ENCODE peak calls at places on chromosomes 4 and X, in five cellular contexts. E, F, Z, O and M are unnamed samples.

GRCh38 chr4:93646225-93646930 is 182.2 kb upstream of the ATOH1 start:
- DNase-seq in E (no peak), F (no peak), Z (no peak), O (peak), M (no peak)

GRCh38 chr4:4440333-4441061 is 53.6 kb downstream of the NSG1 start:
- DNase-seq in E (no peak), F (no peak), Z (no peak), O (no peak), M (no peak)

GRCh38 chr4:20506827-20507226 is 193.4 kb upstream of the PACRGL start:
- DNase-seq in E (no peak), F (no peak), Z (no peak), O (peak), M (no peak)

GRCh38 chr4:99157478-99157935 is 13.4 kb upstream of the ADH4 start:
- DNase-seq in E (no peak), F (no peak), Z (no peak), O (no peak), M (no peak)

GRCh38 chr4:155077860-155078259 is 130.6 kb upstream of the NPY2R start:
- DNase-seq in E (no peak), F (no peak), Z (peak), O (no peak), M (no peak)

GRCh38 chr4:57342406-57342805 is 232.2 kb upstream of the IGFBP7 start:
- DNase-seq in E (no peak), F (peak), Z (no peak), O (peak), M (no peak)

GRCh38 chrX:137519459-137519858 is 46.5 kb upstream of the ZIC3 start:
- DNase-seq in E (no peak), F (no peak), Z (no peak), O (no peak), M (no peak)

GRCh38 chr4:153083447-153083921 is 120.8 kb upstream of the TRIM2 start:
- DNase-seq in E (peak), F (peak), Z (peak), O (peak), M (peak)

GRCh38 chr4:150305995-150306394 is 227.8 kb downstream of the DCLK2 start:
- DNase-seq in E (peak), F (no peak), Z (no peak), O (peak), M (no peak)

GRCh38 chrX:65697173-65697572 is 29.7 kb downstream of the MSN start:
- DNase-seq in E (peak), F (no peak), Z (no peak), O (no peak), M (no peak)

GRCh38 chr4:76589872-76590846 is 155.1 kb downstream of the SHROOM3 start:
- DNase-seq in E (no peak), F (peak), Z (peak), O (peak), M (no peak)

GRCh38 chr4:30429813-30430466 is 290.2 kb upstream of the PCDH7 start:
- DNase-seq in E (peak), F (no peak), Z (no peak), O (peak), M (no peak)

GRCh38 chr4:124396333-124396732 is 316.2 kb downstream of the ANKRD50 start:
- DNase-seq in E (no peak), F (no peak), Z (no peak), O (no peak), M (no peak)

GRCh38 chr4:80266267-80266901 is at the start of gene FGF5:
- DNase-seq in E (no peak), F (peak), Z (peak), O (peak), M (peak)
- TF ChIP-seq EZH2 in E (peak), F (no peak), Z (peak), O (no peak), M (no peak)

GRCh38 chr4:7285244-7286122 is 93.1 kb downstream of the SORCS2 start:
- DNase-seq in E (peak), F (no peak), Z (no peak), O (no peak), M (no peak)
- TF ChIP-seq EZH2 in E (no peak), F (no peak), Z (no peak), O (no peak), M (no peak)

DNA sequence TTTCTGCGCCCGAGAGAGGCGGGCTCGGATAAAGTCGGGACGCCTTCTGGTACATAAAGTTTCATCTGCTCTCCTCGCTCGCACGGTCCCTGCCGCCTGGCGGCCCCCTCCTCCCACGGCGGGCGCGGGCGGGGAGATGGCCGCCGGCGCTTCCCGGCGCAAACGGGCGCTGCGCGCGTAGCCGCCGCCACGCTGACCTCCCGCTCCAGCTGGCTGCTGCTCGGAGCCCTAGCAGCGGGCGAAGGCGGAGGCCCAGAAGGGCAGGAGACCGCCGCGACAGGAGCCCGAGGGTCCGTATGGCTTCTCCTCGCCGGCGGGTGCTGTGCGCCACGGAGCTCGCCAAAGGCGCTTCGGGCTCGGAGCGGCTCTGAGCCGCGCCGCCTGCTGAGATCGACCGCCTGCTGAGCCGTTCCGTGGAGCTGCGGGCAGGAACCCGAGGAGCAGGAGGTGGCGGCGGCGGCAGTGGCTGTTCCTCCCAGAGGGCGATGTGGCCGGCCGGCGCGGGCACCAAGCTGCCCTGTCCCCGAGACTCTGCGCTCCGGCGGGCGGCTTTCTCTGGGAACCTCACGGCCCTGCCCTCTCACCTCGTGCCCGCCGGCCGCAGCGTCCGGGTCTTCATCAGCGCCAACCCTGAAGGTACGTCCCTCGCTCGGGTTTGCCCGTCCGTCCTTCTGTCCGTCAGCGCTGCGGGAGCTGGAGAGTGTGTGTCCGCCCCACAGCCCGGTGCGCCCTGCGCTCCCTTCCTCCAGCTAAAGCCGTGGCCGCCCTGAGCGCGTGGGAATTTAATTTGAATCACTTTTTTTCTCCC is at the start of gene NWD2:
- DNase-seq in E (peak), F (no peak), Z (peak), O (no peak), M (no peak)
- TF ChIP-seq EZH2 in E (peak), F (no peak), Z (peak), O (no peak), M (no peak)

GRCh38 chr4:183823394-183823793 is 81.7 kb upstream of the STOX2 start:
- DNase-seq in E (no peak), F (peak), Z (peak), O (peak), M (no peak)
- TF ChIP-seq EZH2 in E (no peak), F (no peak), Z (no peak), O (no peak), M (no peak)

GRCh38 chr4:54109226-54110018 is 9.5 kb downstream of the GSX2 start:
- DNase-seq in E (no peak), F (no peak), Z (peak), O (no peak), M (no peak)

GRCh38 chr4:54104907-54105306 is 4.9 kb downstream of the GSX2 start:
- DNase-seq in E (no peak), F (no peak), Z (no peak), O (no peak), M (no peak)

GRCh38 chr4:54103190-54103574 is 3.2 kb downstream of the GSX2 start:
- DNase-seq in E (no peak), F (no peak), Z (peak), O (no peak), M (no peak)

GRCh38 chr4:54110019-54110416 is 10.1 kb downstream of the GSX2 start:
- DNase-seq in E (no peak), F (no peak), Z (peak), O (no peak), M (no peak)

GRCh38 chr4:54107951-54108740 is 8.2 kb downstream of the GSX2 start:
- DNase-seq in E (no peak), F (no peak), Z (peak), O (no peak), M (no peak)
- TF ChIP-seq EZH2 in E (no peak), F (no peak), Z (no peak), O (no peak), M (no peak)

GRCh38 chr4:190019023-190019858 is 7.8 kb downstream of the FRG2 start:
- DNase-seq in E (peak), F (no peak), Z (peak), O (no peak), M (no peak)
- TF ChIP-seq EZH2 in E (no peak), F (no peak), Z (peak), O (no peak), M (no peak)

GRCh38 chr4:1001561-1002130 is 8.4 kb upstream of the SLC26A1 start:
- DNase-seq in E (no peak), F (no peak), Z (no peak), O (no peak), M (no peak)

GRCh38 chr4:1002631-1003251 is 8.7 kb upstream of the FGFRL1 start:
- DNase-seq in E (no peak), F (no peak), Z (peak), O (no peak), M (no peak)

GRCh38 chr4:1003271-1004070 is 8.0 kb upstream of the FGFRL1 start:
- DNase-seq in E (no peak), F (no peak), Z (peak), O (no peak), M (no peak)

GRCh38 chr4:1000686-1001260 is 7.6 kb upstream of the SLC26A1 start:
- DNase-seq in E (no peak), F (no peak), Z (no peak), O (no peak), M (no peak)

DNA sequence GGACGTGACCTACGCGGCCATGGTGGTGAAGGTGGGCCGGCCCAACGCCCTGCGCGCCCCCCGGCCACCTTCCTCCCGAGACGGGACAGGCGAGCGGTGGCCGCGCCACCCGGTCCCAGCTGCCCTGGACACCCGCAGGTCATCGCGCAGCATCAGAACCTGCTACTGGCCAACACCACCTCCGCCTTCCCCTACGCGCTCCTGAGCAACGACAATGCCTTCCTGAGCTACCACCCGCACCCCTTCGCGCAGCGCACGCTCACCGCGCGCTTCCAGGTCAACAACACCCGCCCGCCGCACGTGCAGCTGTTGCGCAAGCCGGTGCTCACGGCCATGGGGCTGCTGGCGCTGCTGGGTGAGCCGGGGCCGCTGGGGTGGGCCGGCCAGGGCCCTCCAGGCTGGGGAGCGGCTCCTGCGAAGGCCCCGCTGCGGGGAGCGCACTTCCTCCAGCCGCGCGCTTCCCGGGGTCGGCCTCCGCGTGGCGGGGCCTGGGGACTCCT is 9.0 kb upstream of the SLC26A1 start:
- DNase-seq in E (no peak), F (no peak), Z (peak), O (no peak), M (no peak)
- TF ChIP-seq EZH2 in E (peak), F (no peak), Z (peak), O (no peak), M (no peak)

DNA sequence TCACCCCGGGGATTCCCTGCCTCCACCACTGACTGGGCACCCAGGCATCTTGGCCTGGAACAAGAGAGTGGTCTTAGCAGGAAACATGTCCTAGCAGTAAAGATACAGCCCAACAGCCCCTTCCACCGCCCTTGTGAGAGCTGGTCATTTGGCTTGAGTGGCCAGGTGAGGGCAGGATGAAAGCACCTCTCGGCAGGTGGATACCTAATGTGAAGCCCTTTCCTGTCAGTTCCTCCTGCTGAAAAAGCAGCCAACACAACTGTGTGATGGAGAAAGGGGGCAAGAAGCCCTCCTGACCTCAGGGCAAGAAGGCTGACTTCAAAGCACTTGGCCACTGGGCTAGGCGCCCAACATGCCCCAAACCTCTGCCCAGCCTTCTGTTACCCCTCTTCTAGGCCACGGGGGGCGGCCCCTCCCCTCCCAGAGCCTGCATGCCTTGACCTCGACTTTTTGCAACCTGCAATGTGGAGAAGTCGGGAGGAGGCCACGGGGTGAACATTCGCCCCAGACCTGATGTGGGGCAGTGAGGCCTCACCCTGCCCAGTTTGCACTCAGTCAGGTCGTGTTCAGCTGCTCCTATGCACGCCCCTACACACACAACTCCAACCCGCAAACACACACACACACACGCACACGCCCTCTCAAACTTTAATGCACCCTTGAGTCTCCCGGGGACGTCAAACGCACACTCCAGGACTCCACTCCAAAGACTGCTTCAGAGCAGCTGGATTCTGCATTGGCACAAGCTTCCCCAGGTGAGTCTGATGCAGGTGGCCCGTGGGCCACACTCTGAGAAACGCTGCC is 1.1 kb downstream of the LGI2 start:
- DNase-seq in E (no peak), F (no peak), Z (no peak), O (no peak), M (peak)
- TF ChIP-seq EZH2 in E (no peak), F (no peak), Z (no peak), O (no peak), M (no peak)

GRCh38 chr4:41196633-41197332 is 17.6 kb downstream of the APBB2 start:
- DNase-seq in E (no peak), F (no peak), Z (no peak), O (no peak), M (no peak)

GRCh38 chr4:41197495-41197894 is 16.8 kb downstream of the APBB2 start:
- DNase-seq in E (no peak), F (no peak), Z (no peak), O (no peak), M (no peak)

GRCh38 chr4:41200486-41201017 is 13.8 kb downstream of the APBB2 start:
- DNase-seq in E (no peak), F (no peak), Z (no peak), O (no peak), M (no peak)

GRCh38 chr4:41202356-41202755 is 12.0 kb downstream of the APBB2 start:
- DNase-seq in E (no peak), F (no peak), Z (no peak), O (no peak), M (no peak)

DNA sequence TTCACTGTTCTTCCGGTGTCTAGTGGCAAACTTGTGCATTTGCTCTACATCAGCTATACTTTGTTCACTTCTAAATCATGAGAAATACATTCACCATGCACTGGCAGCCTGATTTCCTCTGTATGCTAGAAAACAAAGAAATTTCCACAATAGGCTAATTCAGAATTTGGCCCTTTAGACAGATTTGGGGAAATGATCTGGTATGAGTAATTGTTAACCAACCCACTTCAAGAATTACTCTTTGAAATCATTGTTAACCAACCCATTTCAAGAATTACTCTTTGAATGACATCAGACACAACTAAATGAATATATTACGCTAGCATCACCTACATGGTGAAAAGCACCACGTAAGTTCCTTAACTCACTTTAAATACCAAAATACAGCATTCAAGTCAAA is 14.6 kb downstream of the APBB2 start:
- DNase-seq in E (no peak), F (no peak), Z (no peak), O (no peak), M (no peak)
- TF ChIP-seq EZH2 in E (no peak), F (no peak), Z (no peak), O (no peak), M (no peak)

DNA sequence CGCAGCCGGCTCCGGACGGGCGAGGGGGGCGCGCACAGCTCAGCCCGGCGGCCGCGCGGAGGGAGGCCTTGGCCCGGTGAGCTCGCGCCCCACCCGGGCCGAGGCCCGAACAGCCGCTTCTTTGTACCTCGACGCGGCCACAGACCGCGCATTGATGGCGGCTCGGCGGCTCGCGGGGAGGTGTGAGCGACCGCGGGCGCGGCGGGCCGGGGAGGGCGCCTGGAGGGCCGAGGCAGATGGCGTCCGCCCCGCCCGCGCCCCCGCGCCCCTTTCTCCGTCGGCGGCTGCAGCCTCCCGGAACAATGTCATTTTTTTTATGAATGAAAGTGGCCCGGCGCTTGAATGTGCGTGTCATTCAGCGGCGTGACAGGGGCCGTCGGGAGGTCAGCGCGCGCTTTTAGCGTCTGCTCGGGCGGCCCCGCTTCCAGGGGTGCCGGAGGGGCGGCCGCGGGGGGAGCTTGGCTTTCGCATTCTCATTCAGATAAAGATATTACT is 1.8 kb downstream of the FGFR3 start:
- DNase-seq in E (no peak), F (no peak), Z (peak), O (no peak), M (no peak)
- TF ChIP-seq EZH2 in E (peak), F (peak), Z (peak), O (no peak), M (no peak)